ENCODE peak calls at places on chromosomes 11 and 22, in nine cellular contexts. H is vagina, X is uterus, G is heart left ventricle, D is IMR-90, M is ovary, O is stomach, S is transverse colon, V is K562. E is an unnamed sample.

GRCh38 chr22:39594411-39594810 is 23.9 kb downstream of the CACNA1I start:
- DNase-seq in V (no peak), H (no peak), G (no peak), S (no peak), D (no peak), X (no peak), M (peak; percentile 38), O (no peak), E (no peak)

GRCh38 chr22:33000342-33001280 is 57.6 kb downstream of the SYN3 start:
- DNase-seq in D (peak; percentile 32), H (no peak), G (peak; percentile 54), O (peak; percentile 31), V (peak; percentile 37), S (peak; percentile 27), X (peak; percentile 44), M (peak; percentile 74), E (no peak)

GRCh38 chr11:134008593-134008992 is 51.8 kb upstream of the IGSF9B start:
- DNase-seq in H (no peak), X (no peak), D (no peak), M (no peak), G (no peak), O (no peak), S (no peak), V (no peak), E (no peak)

GRCh38 chr11:40271361-40271760 is 1188.1 kb downstream of the LRRC4C start:
- DNase-seq in H (no peak), S (no peak), G (no peak), V (no peak), M (no peak), D (no peak), X (no peak), O (no peak), E (no peak)

GRCh38 chr11:44771252-44771734 is 44.5 kb downstream of the TSPAN18 start:
- DNase-seq in X (no peak), M (no peak), O (no peak), S (no peak), H (no peak), V (no peak), D (no peak), G (no peak), E (no peak)

GRCh38 chr11:62343822-62344609 is 6.8 kb downstream of the ASRGL1 start:
- DNase-seq in G (no peak), X (no peak), D (no peak), V (no peak), S (no peak), O (no peak), H (no peak), M (no peak), E (no peak)

GRCh38 chr11:44568706-44569473 is 3.4 kb downstream of the CD82 start:
- DNase-seq in G (peak; percentile 89), X (peak; percentile 49), V (peak; percentile 57), M (peak; percentile 69), S (peak; percentile 77), O (peak; percentile 75), D (peak; percentile 98), H (no peak), E (peak; percentile 65)

GRCh38 chr11:134949121-134949591 is 537.1 kb upstream of the B3GAT1 start:
- DNase-seq in D (peak; percentile 77), X (no peak), G (no peak), O (no peak), M (no peak), H (no peak), V (no peak), S (no peak), E (no peak)

GRCh38 chr11:91921974-91922373 is 302.6 kb upstream of the FAT3 start:
- DNase-seq in G (no peak), O (no peak), D (no peak), X (no peak), H (no peak), M (no peak), S (no peak), V (no peak), E (no peak)

DNA sequence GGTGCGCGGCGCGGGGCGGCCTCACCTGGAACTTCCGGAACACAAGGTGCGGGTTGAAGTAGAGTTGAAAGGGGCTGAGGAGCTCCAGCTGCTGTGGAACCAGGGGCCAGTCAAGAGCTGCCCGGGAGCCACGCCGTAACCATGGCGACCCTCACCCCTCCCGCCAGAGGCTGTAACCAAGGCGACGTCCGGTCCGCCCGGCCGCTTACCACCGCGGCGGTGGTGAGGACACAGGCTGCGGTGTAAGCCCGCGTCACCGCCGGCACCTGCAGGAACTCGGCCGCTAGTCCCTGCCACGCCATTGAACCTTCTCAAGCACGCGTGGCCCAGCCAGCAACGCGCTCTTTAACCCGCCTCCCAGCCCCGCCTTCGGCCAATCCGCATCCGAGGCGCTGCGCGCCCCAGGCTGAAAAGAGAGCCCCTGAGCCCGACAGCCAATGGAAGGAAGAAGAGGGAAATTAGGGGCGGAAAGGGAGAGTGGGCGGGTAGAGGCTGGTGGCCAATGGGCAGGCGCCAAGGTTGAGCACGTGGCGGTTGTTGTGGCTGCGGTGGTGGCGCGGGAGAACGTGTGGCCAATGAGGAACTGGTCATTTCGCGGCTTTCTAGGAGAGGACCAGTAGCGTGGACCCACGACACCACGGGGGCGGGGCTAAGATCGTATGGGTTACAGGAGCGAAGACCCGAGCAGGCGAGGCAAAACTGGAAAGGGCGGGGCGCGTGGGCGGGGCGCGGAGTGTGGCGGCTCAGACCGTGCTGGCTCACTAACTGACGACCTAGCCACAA is at the start of gene DERL3:
- DNase-seq in H (peak; percentile 95), X (peak; percentile 92), O (peak; percentile 99), V (peak; percentile 92), S (peak; percentile 99), G (peak; percentile 99), M (peak; percentile 95), D (peak; percentile 93), E (peak; percentile 92)
- TF ChIP-seq POLR2A in H (no peak), X (no peak), O (no peak), V (no peak), S (no peak), G (no peak), M (no peak), D (no peak), E (no peak)

GRCh38 chr11:73078631-73079030 is 63.5 kb downstream of the FCHSD2 start:
- DNase-seq in X (no peak), G (no peak), O (no peak), H (no peak), D (no peak), M (no peak), V (no peak), S (no peak), E (no peak)

GRCh38 chr11:73072935-73073481 is 69.1 kb downstream of the FCHSD2 start:
- DNase-seq in G (no peak), H (no peak), M (no peak), S (no peak), X (no peak), D (peak; percentile 12), V (no peak), O (no peak), E (no peak)

DNA sequence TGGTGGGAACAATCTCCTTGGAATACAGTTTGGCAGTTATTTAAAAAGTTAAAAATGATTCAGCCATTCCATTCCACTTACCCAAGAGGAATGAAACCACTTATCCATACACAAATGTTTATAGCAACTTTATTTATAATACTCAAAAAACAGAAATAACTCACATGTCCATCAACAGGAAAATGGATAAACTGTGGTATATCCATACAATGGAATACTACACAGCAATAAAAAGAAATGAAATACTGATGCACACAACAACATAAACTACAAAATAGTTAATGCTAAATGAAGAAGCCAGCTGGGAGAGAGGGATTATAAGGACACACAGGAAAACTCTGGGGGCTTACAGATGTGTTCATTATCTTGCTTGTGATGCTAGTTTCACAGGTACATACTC is 64.7 kb downstream of the FCHSD2 start:
- DNase-seq in O (no peak), S (no peak), D (peak; percentile 33), V (no peak), X (no peak), H (no peak), G (no peak), M (no peak), E (no peak)
- H3K36me3 ChIP-seq in O (no peaks in the 10 kb centered on the region), S (no peaks in the 10 kb centered on the region), D (peaks cover 4% of the 10 kb centered on the region), V (no peaks in the 10 kb centered on the region), X (no peaks in the 10 kb centered on the region), H (no peaks in the 10 kb centered on the region), G (peaks cover 10% of the 10 kb centered on the region), M (no peaks in the 10 kb centered on the region), E (no peaks in the 10 kb centered on the region)

GRCh38 chr11:64918056-64918455 is 1.0 kb upstream of the ATG2A start:
- DNase-seq in D (peak; percentile 70), V (no peak), X (no peak), G (no peak), O (no peak), H (no peak), M (no peak), S (no peak), E (no peak)

GRCh38 chr11:64916848-64917662 is at the start of gene ATG2A:
- DNase-seq in M (peak; percentile 99), G (peak; percentile 99), H (peak; percentile 100), X (peak; percentile 99), S (peak; percentile 99), V (peak; percentile 97), O (peak; percentile 100), D (peak; percentile 100), E (peak; percentile 99)

GRCh38 chr11:64915366-64915887 is 1.6 kb downstream of the ATG2A start:
- DNase-seq in O (no peak), M (no peak), X (no peak), H (no peak), S (no peak), V (no peak), D (no peak), G (no peak), E (no peak)

GRCh38 chr11:64917663-64917995 is 620 bp upstream of the ATG2A start:
- DNase-seq in G (no peak), O (no peak), X (no peak), D (no peak), H (no peak), M (no peak), V (no peak), S (no peak), E (no peak)

GRCh38 chr11:64916040-64916847 is 765 bp downstream of the ATG2A start:
- DNase-seq in S (peak; percentile 56), D (peak; percentile 33), V (peak; percentile 66), X (peak; percentile 60), H (no peak), M (peak; percentile 78), G (no peak), O (peak; percentile 52), E (peak; percentile 49)
- TF ChIP-seq POLR2A in S (no peak), D (no peak), V (no peak), X (no peak), H (no peak), M (peak; percentile 11), G (no peak), O (no peak), E (no peak)

DNA sequence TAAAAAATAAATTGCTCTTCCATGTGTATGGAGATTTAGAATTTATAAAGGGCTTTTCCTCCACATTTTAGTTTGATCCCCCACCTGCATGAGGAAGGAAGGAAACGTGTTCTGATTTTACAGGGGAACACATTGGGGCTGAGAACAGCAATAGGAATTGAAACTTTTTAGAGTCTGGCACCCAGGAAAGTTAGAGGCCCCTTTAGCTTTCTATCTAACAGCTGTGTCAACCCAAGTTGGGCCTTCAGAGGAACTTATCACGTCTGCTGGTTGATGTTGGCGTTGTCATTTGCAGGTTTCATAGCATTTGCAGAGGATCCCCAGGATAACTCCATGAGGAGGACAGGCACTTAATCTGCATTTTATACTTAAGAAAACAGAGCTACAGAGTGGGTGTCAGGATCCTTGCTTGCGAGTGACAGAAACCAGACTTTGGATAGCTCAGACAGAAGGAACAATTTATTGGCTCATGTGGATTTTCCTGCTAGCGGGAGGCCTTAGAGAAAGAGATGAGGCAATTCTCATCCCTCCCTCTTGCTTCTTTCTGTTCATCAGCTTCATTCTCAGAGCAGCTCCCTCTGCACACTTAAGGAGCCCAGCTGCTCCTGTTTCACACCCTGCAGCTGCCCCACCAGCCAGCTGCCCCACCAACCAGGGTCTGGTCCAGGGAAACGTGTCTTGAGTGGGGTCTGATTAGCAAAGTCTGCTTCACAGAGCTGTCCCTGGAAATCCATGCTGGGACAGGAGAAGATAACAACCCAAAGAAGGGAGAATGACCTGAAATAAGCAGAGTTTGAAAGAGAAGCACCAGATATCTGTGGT is 92.5 kb upstream of the OR4B1 start:
- DNase-seq in G (no peak), O (no peak), H (no peak), S (no peak), X (no peak), M (no peak), D (no peak), V (no peak), E (no peak)
- H3K36me3 ChIP-seq in G (peaks cover 7% of the 10 kb centered on the region), O (peaks cover 26% of the 10 kb centered on the region), H (no peaks in the 10 kb centered on the region), S (peaks cover 12% of the 10 kb centered on the region), X (no peaks in the 10 kb centered on the region), M (no peaks in the 10 kb centered on the region), D (peaks cover 28% of the 10 kb centered on the region), V (peaks cover 13% of the 10 kb centered on the region), E (no peaks in the 10 kb centered on the region)

E was measured in breast epithelium.